ENCODE peak calls at places on chromosomes 1 and 21, in six cellular contexts. One of them, this sample, is unnamed. For H3K4me1 and H3K9me3, the result is how much of the 10 kb centered on the place peaks cover.

GRCh38 chr1:157110003-157110402 is 10.4 kb upstream of the ETV3L start:
- DNase-seq in sigmoid colon: no peak
- DNase-seq in CD8-positive, alpha-beta T cell: no peak
- DNase-seq in MM.1S: no peak
- DNase-seq in uterus: no peak
- DNase-seq in left ventricle myocardium inferior: no peak
- DNase-seq in this sample: no peak

GRCh38 chr1:11215018-11216005 is 26.2 kb downstream of the ANGPTL7 start:
- DNase-seq in MM.1S: no peak
- DNase-seq in left ventricle myocardium inferior: no peak
- DNase-seq in CD8-positive, alpha-beta T cell: no peak
- DNase-seq in sigmoid colon: no peak
- DNase-seq in uterus: no peak
- DNase-seq in this sample: no peak

GRCh38 chr1:151723726-151724370 is 2.5 kb downstream of the RIIAD1 start:
- DNase-seq in sigmoid colon: no peak
- DNase-seq in left ventricle myocardium inferior: no peak
- DNase-seq in CD8-positive, alpha-beta T cell: no peak
- DNase-seq in uterus: no peak
- DNase-seq in MM.1S: no peak
- DNase-seq in this sample: no peak

GRCh38 chr1:36115200-36115669 is 9.8 kb downstream of the COL8A2 start:
- DNase-seq in CD8-positive, alpha-beta T cell: no peak
- DNase-seq in uterus: no peak
- DNase-seq in sigmoid colon: no peak
- DNase-seq in left ventricle myocardium inferior: peak
- DNase-seq in MM.1S: no peak
- DNase-seq in this sample: peak

GRCh38 chr1:214310010-214310409 is 29.1 kb downstream of the SMYD2 start:
- DNase-seq in MM.1S: no peak
- DNase-seq in left ventricle myocardium inferior: no peak
- DNase-seq in sigmoid colon: no peak
- DNase-seq in uterus: no peak
- DNase-seq in CD8-positive, alpha-beta T cell: no peak
- DNase-seq in this sample: no peak

GRCh38 chr1:228541725-228542124 is 54.5 kb downstream of the RNF187 start:
- DNase-seq in uterus: no peak
- DNase-seq in left ventricle myocardium inferior: no peak
- DNase-seq in CD8-positive, alpha-beta T cell: no peak
- DNase-seq in sigmoid colon: no peak
- DNase-seq in MM.1S: no peak
- DNase-seq in this sample: no peak

GRCh38 chr1:110235839-110236682 is 25.9 kb downstream of the KCNC4 start:
- DNase-seq in uterus: no peak
- DNase-seq in MM.1S: no peak
- DNase-seq in sigmoid colon: no peak
- DNase-seq in CD8-positive, alpha-beta T cell: no peak
- DNase-seq in left ventricle myocardium inferior: no peak
- DNase-seq in this sample: no peak

GRCh38 chr21:16192900-16193299 is 463.1 kb downstream of the USP25 start:
- DNase-seq in sigmoid colon: no peak
- DNase-seq in MM.1S: no peak
- DNase-seq in CD8-positive, alpha-beta T cell: no peak
- DNase-seq in uterus: no peak
- DNase-seq in left ventricle myocardium inferior: no peak
- DNase-seq in this sample: peak

GRCh38 chr1:1167416-1168155 is 6.1 kb upstream of the TTLL10 start:
- DNase-seq in MM.1S: no peak
- DNase-seq in uterus: no peak
- DNase-seq in left ventricle myocardium inferior: no peak
- DNase-seq in sigmoid colon: no peak
- DNase-seq in CD8-positive, alpha-beta T cell: no peak
- DNase-seq in this sample: no peak

GRCh38 chr1:168974611-168975010 is 131.9 kb upstream of the ATP1B1 start:
- DNase-seq in uterus: no peak
- DNase-seq in left ventricle myocardium inferior: no peak
- DNase-seq in sigmoid colon: no peak
- DNase-seq in MM.1S: no peak
- DNase-seq in CD8-positive, alpha-beta T cell: no peak
- DNase-seq in this sample: no peak

GRCh38 chr1:63611231-63611630 is 18.0 kb downstream of the PGM1 start:
- DNase-seq in MM.1S: no peak
- DNase-seq in CD8-positive, alpha-beta T cell: no peak
- DNase-seq in uterus: no peak
- DNase-seq in sigmoid colon: no peak
- DNase-seq in left ventricle myocardium inferior: no peak
- DNase-seq in this sample: no peak

GRCh38 chr21:22120616-22121266 is 1122.5 kb downstream of the NCAM2 start:
- DNase-seq in sigmoid colon: no peak
- DNase-seq in left ventricle myocardium inferior: no peak
- DNase-seq in MM.1S: no peak
- DNase-seq in CD8-positive, alpha-beta T cell: no peak
- DNase-seq in uterus: no peak
- DNase-seq in this sample: peak

GRCh38 chr21:36297938-36298572 is 21.9 kb upstream of the MORC3 start:
- DNase-seq in sigmoid colon: peak
- DNase-seq in uterus: no peak
- DNase-seq in MM.1S: peak
- DNase-seq in left ventricle myocardium inferior: no peak
- DNase-seq in CD8-positive, alpha-beta T cell: peak
- DNase-seq in this sample: no peak

GRCh38 chr1:92933459-92933858 is 27.8 kb downstream of the DIPK1A start:
- DNase-seq in left ventricle myocardium inferior: no peak
- DNase-seq in CD8-positive, alpha-beta T cell: no peak
- DNase-seq in uterus: no peak
- DNase-seq in sigmoid colon: no peak
- DNase-seq in MM.1S: no peak
- DNase-seq in this sample: peak

GRCh38 chr1:201262963-201263608 is 20.2 kb upstream of the PKP1 start:
- DNase-seq in left ventricle myocardium inferior: no peak
- DNase-seq in sigmoid colon: no peak
- DNase-seq in uterus: no peak
- DNase-seq in CD8-positive, alpha-beta T cell: no peak
- DNase-seq in MM.1S: peak
- DNase-seq in this sample: no peak

GRCh38 chr1:44842763-44843655 is at the start of gene PTCH2:
- DNase-seq in uterus: peak
- DNase-seq in sigmoid colon: peak
- DNase-seq in left ventricle myocardium inferior: peak
- DNase-seq in CD8-positive, alpha-beta T cell: peak
- DNase-seq in MM.1S: no peak
- DNase-seq in this sample: peak

GRCh38 chr1:177278626-177279390 is 108.0 kb downstream of the BRINP2 start:
- DNase-seq in MM.1S: no peak
- DNase-seq in uterus: peak
- DNase-seq in CD8-positive, alpha-beta T cell: no peak
- DNase-seq in sigmoid colon: no peak
- DNase-seq in left ventricle myocardium inferior: no peak
- DNase-seq in this sample: no peak

GRCh38 chr1:172717722-172718455 is 59.0 kb downstream of the FASLG start:
- DNase-seq in sigmoid colon: no peak
- DNase-seq in left ventricle myocardium inferior: no peak
- DNase-seq in MM.1S: no peak
- DNase-seq in CD8-positive, alpha-beta T cell: no peak
- DNase-seq in uterus: no peak
- DNase-seq in this sample: no peak

GRCh38 chr1:14745815-14746214 is 147.3 kb downstream of the KAZN start:
- DNase-seq in MM.1S: no peak
- DNase-seq in uterus: no peak
- DNase-seq in CD8-positive, alpha-beta T cell: no peak
- DNase-seq in sigmoid colon: no peak
- DNase-seq in left ventricle myocardium inferior: no peak
- DNase-seq in this sample: no peak

GRCh38 chr1:55212349-55213028 is 2.7 kb downstream of the USP24 start:
- DNase-seq in uterus: no peak
- DNase-seq in MM.1S: no peak
- DNase-seq in left ventricle myocardium inferior: no peak
- DNase-seq in CD8-positive, alpha-beta T cell: no peak
- DNase-seq in sigmoid colon: no peak
- DNase-seq in this sample: no peak

GRCh38 chr21:46109251-46110221 is 11.6 kb downstream of the COL6A2 start:
- DNase-seq in CD8-positive, alpha-beta T cell: no peak
- DNase-seq in MM.1S: no peak
- DNase-seq in left ventricle myocardium inferior: no peak
- DNase-seq in sigmoid colon: peak
- DNase-seq in uterus: no peak
- DNase-seq in this sample: no peak

GRCh38 chr1:205805082-205805711 is 7.8 kb downstream of the SLC41A1 start:
- DNase-seq in uterus: no peak
- DNase-seq in MM.1S: no peak
- DNase-seq in left ventricle myocardium inferior: no peak
- DNase-seq in CD8-positive, alpha-beta T cell: no peak
- DNase-seq in sigmoid colon: no peak
- DNase-seq in this sample: no peak

GRCh38 chr1:236421850-236422516 is 27.9 kb downstream of the EDARADD start:
- DNase-seq in left ventricle myocardium inferior: no peak
- DNase-seq in MM.1S: no peak
- DNase-seq in uterus: no peak
- DNase-seq in sigmoid colon: no peak
- DNase-seq in CD8-positive, alpha-beta T cell: no peak
- DNase-seq in this sample: no peak

GRCh38 chr1:220371324-220371723 is 99.1 kb upstream of the RAB3GAP2 start:
- DNase-seq in left ventricle myocardium inferior: no peak
- DNase-seq in MM.1S: no peak
- DNase-seq in CD8-positive, alpha-beta T cell: no peak
- DNase-seq in sigmoid colon: no peak
- DNase-seq in uterus: no peak
- DNase-seq in this sample: peak

GRCh38 chr1:87869563-87869962 is 540.9 kb downstream of the LMO4 start:
- DNase-seq in left ventricle myocardium inferior: no peak
- DNase-seq in MM.1S: no peak
- DNase-seq in uterus: no peak
- DNase-seq in sigmoid colon: no peak
- DNase-seq in CD8-positive, alpha-beta T cell: no peak
- DNase-seq in this sample: peak

GRCh38 chr1:40014253-40014706 is 26.2 kb upstream of the CAP1 start:
- DNase-seq in left ventricle myocardium inferior: no peak
- DNase-seq in uterus: no peak
- DNase-seq in CD8-positive, alpha-beta T cell: no peak
- DNase-seq in MM.1S: no peak
- DNase-seq in sigmoid colon: no peak
- DNase-seq in this sample: peak

GRCh38 chr1:241598234-241598633 is 41.9 kb downstream of the CHML start:
- DNase-seq in uterus: no peak
- DNase-seq in sigmoid colon: no peak
- DNase-seq in CD8-positive, alpha-beta T cell: no peak
- DNase-seq in MM.1S: no peak
- DNase-seq in left ventricle myocardium inferior: no peak
- DNase-seq in this sample: no peak

GRCh38 chr1:91755176-91755575 is 130.8 kb downstream of the TGFBR3 start:
- DNase-seq in sigmoid colon: peak
- DNase-seq in left ventricle myocardium inferior: peak
- DNase-seq in MM.1S: no peak
- DNase-seq in CD8-positive, alpha-beta T cell: no peak
- DNase-seq in uterus: peak
- DNase-seq in this sample: peak
- H3K4me1 ChIP-seq in sigmoid colon: half or more
- H3K4me1 ChIP-seq in left ventricle myocardium inferior: half or more
- H3K4me1 ChIP-seq in MM.1S: under half
- H3K4me1 ChIP-seq in CD8-positive, alpha-beta T cell: under half
- H3K4me1 ChIP-seq in uterus: under half
- H3K4me1 ChIP-seq in this sample: under half

DNA sequence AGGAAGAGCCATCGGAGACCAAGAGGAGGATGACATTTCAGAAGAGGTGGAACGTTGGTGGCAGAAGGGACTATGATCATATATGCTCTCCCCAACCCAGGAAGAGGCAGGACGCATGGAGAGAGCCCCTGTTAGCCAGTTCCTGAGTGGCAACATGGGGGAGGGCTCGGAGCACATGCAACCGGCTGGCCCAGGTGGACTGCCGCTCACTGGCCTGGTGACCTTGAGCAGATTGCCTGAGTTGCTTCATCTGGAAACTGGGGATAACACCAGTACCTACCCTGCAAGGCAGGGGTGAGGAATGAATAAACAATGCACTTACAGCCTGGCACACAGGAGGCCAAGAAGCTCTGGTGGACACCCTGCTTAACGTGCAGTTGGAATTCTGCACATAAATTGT is 29.0 kb downstream of the SYT6 start:
- DNase-seq in MM.1S: no peak
- DNase-seq in sigmoid colon: peak
- DNase-seq in uterus: no peak
- DNase-seq in left ventricle myocardium inferior: no peak
- DNase-seq in CD8-positive, alpha-beta T cell: no peak
- DNase-seq in this sample: no peak
- H3K9me3 ChIP-seq in MM.1S: under half
- H3K9me3 ChIP-seq in sigmoid colon: under half
- H3K9me3 ChIP-seq in uterus: under half
- H3K9me3 ChIP-seq in left ventricle myocardium inferior: under half
- H3K9me3 ChIP-seq in CD8-positive, alpha-beta T cell: under half
- H3K9me3 ChIP-seq in this sample: under half

GRCh38 chr1:161017756-161018630 is 3.0 kb downstream of the F11R start:
- DNase-seq in MM.1S: peak
- DNase-seq in sigmoid colon: no peak
- DNase-seq in CD8-positive, alpha-beta T cell: no peak
- DNase-seq in uterus: no peak
- DNase-seq in left ventricle myocardium inferior: no peak
- DNase-seq in this sample: no peak
- H3K4me3 ChIP-seq in MM.1S: no peak
- H3K4me3 ChIP-seq in sigmoid colon: no peak
- H3K4me3 ChIP-seq in CD8-positive, alpha-beta T cell: no peak
- H3K4me3 ChIP-seq in uterus: no peak
- H3K4me3 ChIP-seq in left ventricle myocardium inferior: no peak
- H3K4me3 ChIP-seq in this sample: peak

GRCh38 chr1:153628638-153629342 is 556 bp downstream of the S100A1 start:
- DNase-seq in CD8-positive, alpha-beta T cell: no peak
- DNase-seq in uterus: no peak
- DNase-seq in left ventricle myocardium inferior: no peak
- DNase-seq in sigmoid colon: no peak
- DNase-seq in MM.1S: no peak
- DNase-seq in this sample: no peak

GRCh38 chr1:153629343-153629665 is 1.1 kb downstream of the S100A1 start:
- DNase-seq in MM.1S: no peak
- DNase-seq in left ventricle myocardium inferior: no peak
- DNase-seq in CD8-positive, alpha-beta T cell: no peak
- DNase-seq in uterus: no peak
- DNase-seq in sigmoid colon: no peak
- DNase-seq in this sample: no peak

GRCh38 chr1:153626929-153627796 is at the start of gene S100A13:
- DNase-seq in CD8-positive, alpha-beta T cell: no peak
- DNase-seq in sigmoid colon: peak
- DNase-seq in left ventricle myocardium inferior: peak
- DNase-seq in uterus: peak
- DNase-seq in MM.1S: no peak
- DNase-seq in this sample: peak

GRCh38 chr1:153626477-153626928 is 802 bp downstream of the S100A13 start:
- DNase-seq in sigmoid colon: peak
- DNase-seq in left ventricle myocardium inferior: no peak
- DNase-seq in CD8-positive, alpha-beta T cell: no peak
- DNase-seq in MM.1S: no peak
- DNase-seq in uterus: no peak
- DNase-seq in this sample: no peak

GRCh38 chr1:153627797-153628626 is at the start of gene S100A1:
- DNase-seq in CD8-positive, alpha-beta T cell: no peak
- DNase-seq in left ventricle myocardium inferior: peak
- DNase-seq in sigmoid colon: peak
- DNase-seq in uterus: peak
- DNase-seq in MM.1S: no peak
- DNase-seq in this sample: no peak
- H3K4me1 ChIP-seq in CD8-positive, alpha-beta T cell: under half
- H3K4me1 ChIP-seq in left ventricle myocardium inferior: half or more
- H3K4me1 ChIP-seq in sigmoid colon: under half
- H3K4me1 ChIP-seq in uterus: under half
- H3K4me1 ChIP-seq in MM.1S: under half
- H3K4me1 ChIP-seq in this sample: under half

GRCh38 chr1:170932236-170932635 is 3.1 kb upstream of the MROH9 start:
- DNase-seq in CD8-positive, alpha-beta T cell: no peak
- DNase-seq in MM.1S: peak
- DNase-seq in left ventricle myocardium inferior: no peak
- DNase-seq in uterus: no peak
- DNase-seq in sigmoid colon: no peak
- DNase-seq in this sample: no peak
- H3K9me3 ChIP-seq in CD8-positive, alpha-beta T cell: under half
- H3K9me3 ChIP-seq in MM.1S: under half
- H3K9me3 ChIP-seq in left ventricle myocardium inferior: under half
- H3K9me3 ChIP-seq in uterus: under half
- H3K9me3 ChIP-seq in sigmoid colon: under half
- H3K9me3 ChIP-seq in this sample: under half

This sample was measured in cardiac muscle cell.